ENCODE peak calls at places on chromosomes 5 and 9, in seven cellular contexts. One of them, this sample, is unnamed.

GRCh38 chr5:122909470-122910100 is 64.2 kb downstream of the SNX24 start:
- DNase-seq in HFFc6: no peak
- DNase-seq in stimulated activated CD8-positive, alpha-beta memory T cell treated with anti-CD3 and anti-CD28 coated beads, Interleukin-4, amount 100 ng/mL, for 4 hours: no peak
- DNase-seq in NCI-H1092 treated with DMSO at 0.1 percent for 48 hours: no peak
- DNase-seq in sigmoid colon: no peak
- DNase-seq in left ventricle myocardium superior: no peak
- DNase-seq in activated CD8-positive, alpha-beta memory T cell treated with anti-CD3 and anti-CD28 coated beads, Interleukin-2, amount 10 ng/mL, durations not matched to agents 7 days and 5 days: no peak
- DNase-seq in this sample: no peak

GRCh38 chr5:148864113-148864841 is 37.9 kb downstream of the ADRB2 start:
- DNase-seq in HFFc6: peak; percentile 23
- DNase-seq in stimulated activated CD8-positive, alpha-beta memory T cell treated with anti-CD3 and anti-CD28 coated beads, Interleukin-4, amount 100 ng/mL, for 4 hours: no peak
- DNase-seq in NCI-H1092 treated with DMSO at 0.1 percent for 48 hours: no peak
- DNase-seq in sigmoid colon: no peak
- DNase-seq in left ventricle myocardium superior: peak; percentile 60
- DNase-seq in activated CD8-positive, alpha-beta memory T cell treated with anti-CD3 and anti-CD28 coated beads, Interleukin-2, amount 10 ng/mL, durations not matched to agents 7 days and 5 days: no peak
- DNase-seq in this sample: no peak

GRCh38 chr9:75168270-75169185 is 80.2 kb downstream of the OSTF1 start:
- DNase-seq in HFFc6: no peak
- DNase-seq in stimulated activated CD8-positive, alpha-beta memory T cell treated with anti-CD3 and anti-CD28 coated beads, Interleukin-4, amount 100 ng/mL, for 4 hours: no peak
- DNase-seq in NCI-H1092 treated with DMSO at 0.1 percent for 48 hours: no peak
- DNase-seq in sigmoid colon: no peak
- DNase-seq in left ventricle myocardium superior: no peak
- DNase-seq in activated CD8-positive, alpha-beta memory T cell treated with anti-CD3 and anti-CD28 coated beads, Interleukin-2, amount 10 ng/mL, durations not matched to agents 7 days and 5 days: no peak
- DNase-seq in this sample: no peak

GRCh38 chr9:102049586-102050246 is 311.3 kb upstream of the GRIN3A start:
- DNase-seq in HFFc6: no peak
- DNase-seq in stimulated activated CD8-positive, alpha-beta memory T cell treated with anti-CD3 and anti-CD28 coated beads, Interleukin-4, amount 100 ng/mL, for 4 hours: no peak
- DNase-seq in NCI-H1092 treated with DMSO at 0.1 percent for 48 hours: no peak
- DNase-seq in sigmoid colon: no peak
- DNase-seq in left ventricle myocardium superior: no peak
- DNase-seq in activated CD8-positive, alpha-beta memory T cell treated with anti-CD3 and anti-CD28 coated beads, Interleukin-2, amount 10 ng/mL, durations not matched to agents 7 days and 5 days: no peak
- DNase-seq in this sample: no peak

GRCh38 chr9:84997472-84997871 is 327.9 kb downstream of the NTRK2 start:
- DNase-seq in HFFc6: no peak
- DNase-seq in stimulated activated CD8-positive, alpha-beta memory T cell treated with anti-CD3 and anti-CD28 coated beads, Interleukin-4, amount 100 ng/mL, for 4 hours: no peak
- DNase-seq in NCI-H1092 treated with DMSO at 0.1 percent for 48 hours: no peak
- DNase-seq in sigmoid colon: no peak
- DNase-seq in left ventricle myocardium superior: no peak
- DNase-seq in activated CD8-positive, alpha-beta memory T cell treated with anti-CD3 and anti-CD28 coated beads, Interleukin-2, amount 10 ng/mL, durations not matched to agents 7 days and 5 days: no peak
- DNase-seq in this sample: no peak

GRCh38 chr9:2662496-2662895 is 40.9 kb downstream of the VLDLR start:
- DNase-seq in HFFc6: peak; percentile 3
- DNase-seq in stimulated activated CD8-positive, alpha-beta memory T cell treated with anti-CD3 and anti-CD28 coated beads, Interleukin-4, amount 100 ng/mL, for 4 hours: no peak
- DNase-seq in NCI-H1092 treated with DMSO at 0.1 percent for 48 hours: no peak
- DNase-seq in sigmoid colon: no peak
- DNase-seq in left ventricle myocardium superior: no peak
- DNase-seq in activated CD8-positive, alpha-beta memory T cell treated with anti-CD3 and anti-CD28 coated beads, Interleukin-2, amount 10 ng/mL, durations not matched to agents 7 days and 5 days: no peak
- DNase-seq in this sample: no peak

GRCh38 chr9:75147638-75148037 is 59.3 kb downstream of the OSTF1 start:
- DNase-seq in HFFc6: no peak
- DNase-seq in stimulated activated CD8-positive, alpha-beta memory T cell treated with anti-CD3 and anti-CD28 coated beads, Interleukin-4, amount 100 ng/mL, for 4 hours: no peak
- DNase-seq in NCI-H1092 treated with DMSO at 0.1 percent for 48 hours: no peak
- DNase-seq in sigmoid colon: no peak
- DNase-seq in left ventricle myocardium superior: no peak
- DNase-seq in activated CD8-positive, alpha-beta memory T cell treated with anti-CD3 and anti-CD28 coated beads, Interleukin-2, amount 10 ng/mL, durations not matched to agents 7 days and 5 days: no peak
- DNase-seq in this sample: no peak

GRCh38 chr5:139402561-139403158 is 1.2 kb downstream of the SPATA24 start:
- DNase-seq in HFFc6: no peak
- DNase-seq in stimulated activated CD8-positive, alpha-beta memory T cell treated with anti-CD3 and anti-CD28 coated beads, Interleukin-4, amount 100 ng/mL, for 4 hours: no peak
- DNase-seq in NCI-H1092 treated with DMSO at 0.1 percent for 48 hours: no peak
- DNase-seq in sigmoid colon: no peak
- DNase-seq in left ventricle myocardium superior: no peak
- DNase-seq in activated CD8-positive, alpha-beta memory T cell treated with anti-CD3 and anti-CD28 coated beads, Interleukin-2, amount 10 ng/mL, durations not matched to agents 7 days and 5 days: peak; percentile 53
- DNase-seq in this sample: peak; percentile 42

GRCh38 chr5:64612349-64612961 is 77.8 kb upstream of the SHISAL2B start:
- DNase-seq in HFFc6: peak; percentile 57
- DNase-seq in stimulated activated CD8-positive, alpha-beta memory T cell treated with anti-CD3 and anti-CD28 coated beads, Interleukin-4, amount 100 ng/mL, for 4 hours: no peak
- DNase-seq in NCI-H1092 treated with DMSO at 0.1 percent for 48 hours: peak; percentile 25
- DNase-seq in sigmoid colon: no peak
- DNase-seq in left ventricle myocardium superior: no peak
- DNase-seq in activated CD8-positive, alpha-beta memory T cell treated with anti-CD3 and anti-CD28 coated beads, Interleukin-2, amount 10 ng/mL, durations not matched to agents 7 days and 5 days: no peak
- DNase-seq in this sample: no peak

GRCh38 chr5:89277791-89278190 is 394.8 kb upstream of the MEF2C start:
- DNase-seq in HFFc6: peak; percentile 35
- DNase-seq in stimulated activated CD8-positive, alpha-beta memory T cell treated with anti-CD3 and anti-CD28 coated beads, Interleukin-4, amount 100 ng/mL, for 4 hours: no peak
- DNase-seq in NCI-H1092 treated with DMSO at 0.1 percent for 48 hours: no peak
- DNase-seq in sigmoid colon: no peak
- DNase-seq in left ventricle myocardium superior: no peak
- DNase-seq in activated CD8-positive, alpha-beta memory T cell treated with anti-CD3 and anti-CD28 coated beads, Interleukin-2, amount 10 ng/mL, durations not matched to agents 7 days and 5 days: no peak
- DNase-seq in this sample: no peak

GRCh38 chr9:92786298-92786697 is 21.7 kb upstream of the BICD2 start:
- DNase-seq in HFFc6: no peak
- DNase-seq in stimulated activated CD8-positive, alpha-beta memory T cell treated with anti-CD3 and anti-CD28 coated beads, Interleukin-4, amount 100 ng/mL, for 4 hours: no peak
- DNase-seq in NCI-H1092 treated with DMSO at 0.1 percent for 48 hours: no peak
- DNase-seq in sigmoid colon: no peak
- DNase-seq in left ventricle myocardium superior: no peak
- DNase-seq in activated CD8-positive, alpha-beta memory T cell treated with anti-CD3 and anti-CD28 coated beads, Interleukin-2, amount 10 ng/mL, durations not matched to agents 7 days and 5 days: no peak
- DNase-seq in this sample: no peak

GRCh38 chr5:124902097-124902821 is 155.8 kb upstream of the ZNF608 start:
- DNase-seq in HFFc6: no peak
- DNase-seq in stimulated activated CD8-positive, alpha-beta memory T cell treated with anti-CD3 and anti-CD28 coated beads, Interleukin-4, amount 100 ng/mL, for 4 hours: no peak
- DNase-seq in NCI-H1092 treated with DMSO at 0.1 percent for 48 hours: no peak
- DNase-seq in sigmoid colon: no peak
- DNase-seq in left ventricle myocardium superior: peak; percentile 29
- DNase-seq in activated CD8-positive, alpha-beta memory T cell treated with anti-CD3 and anti-CD28 coated beads, Interleukin-2, amount 10 ng/mL, durations not matched to agents 7 days and 5 days: peak; percentile 41
- DNase-seq in this sample: no peak

GRCh38 chr5:177432143-177432904 is 5.8 kb downstream of the GRK6 start:
- DNase-seq in HFFc6: no peak
- DNase-seq in stimulated activated CD8-positive, alpha-beta memory T cell treated with anti-CD3 and anti-CD28 coated beads, Interleukin-4, amount 100 ng/mL, for 4 hours: no peak
- DNase-seq in NCI-H1092 treated with DMSO at 0.1 percent for 48 hours: no peak
- DNase-seq in sigmoid colon: peak; percentile 71
- DNase-seq in left ventricle myocardium superior: peak; percentile 82
- DNase-seq in activated CD8-positive, alpha-beta memory T cell treated with anti-CD3 and anti-CD28 coated beads, Interleukin-2, amount 10 ng/mL, durations not matched to agents 7 days and 5 days: no peak
- DNase-seq in this sample: no peak

GRCh38 chr9:83247732-83248131 is 184.8 kb upstream of the RASEF start:
- DNase-seq in HFFc6: no peak
- DNase-seq in stimulated activated CD8-positive, alpha-beta memory T cell treated with anti-CD3 and anti-CD28 coated beads, Interleukin-4, amount 100 ng/mL, for 4 hours: no peak
- DNase-seq in NCI-H1092 treated with DMSO at 0.1 percent for 48 hours: no peak
- DNase-seq in sigmoid colon: no peak
- DNase-seq in left ventricle myocardium superior: no peak
- DNase-seq in activated CD8-positive, alpha-beta memory T cell treated with anti-CD3 and anti-CD28 coated beads, Interleukin-2, amount 10 ng/mL, durations not matched to agents 7 days and 5 days: no peak
- DNase-seq in this sample: no peak

GRCh38 chr5:169404223-169404622 is 103.3 kb upstream of the SLIT3 start:
- DNase-seq in HFFc6: peak; percentile 31
- DNase-seq in stimulated activated CD8-positive, alpha-beta memory T cell treated with anti-CD3 and anti-CD28 coated beads, Interleukin-4, amount 100 ng/mL, for 4 hours: no peak
- DNase-seq in NCI-H1092 treated with DMSO at 0.1 percent for 48 hours: no peak
- DNase-seq in sigmoid colon: no peak
- DNase-seq in left ventricle myocardium superior: no peak
- DNase-seq in activated CD8-positive, alpha-beta memory T cell treated with anti-CD3 and anti-CD28 coated beads, Interleukin-2, amount 10 ng/mL, durations not matched to agents 7 days and 5 days: no peak
- DNase-seq in this sample: no peak

GRCh38 chr5:11037080-11037479 is 276.0 kb upstream of the DAP start:
- DNase-seq in HFFc6: no peak
- DNase-seq in stimulated activated CD8-positive, alpha-beta memory T cell treated with anti-CD3 and anti-CD28 coated beads, Interleukin-4, amount 100 ng/mL, for 4 hours: no peak
- DNase-seq in NCI-H1092 treated with DMSO at 0.1 percent for 48 hours: no peak
- DNase-seq in sigmoid colon: no peak
- DNase-seq in left ventricle myocardium superior: no peak
- DNase-seq in activated CD8-positive, alpha-beta memory T cell treated with anti-CD3 and anti-CD28 coated beads, Interleukin-2, amount 10 ng/mL, durations not matched to agents 7 days and 5 days: no peak
- DNase-seq in this sample: no peak

GRCh38 chr9:123556464-123557435 is 200.8 kb downstream of the CRB2 start:
- DNase-seq in HFFc6: no peak
- DNase-seq in stimulated activated CD8-positive, alpha-beta memory T cell treated with anti-CD3 and anti-CD28 coated beads, Interleukin-4, amount 100 ng/mL, for 4 hours: no peak
- DNase-seq in NCI-H1092 treated with DMSO at 0.1 percent for 48 hours: no peak
- DNase-seq in sigmoid colon: no peak
- DNase-seq in left ventricle myocardium superior: no peak
- DNase-seq in activated CD8-positive, alpha-beta memory T cell treated with anti-CD3 and anti-CD28 coated beads, Interleukin-2, amount 10 ng/mL, durations not matched to agents 7 days and 5 days: no peak
- DNase-seq in this sample: no peak

GRCh38 chr9:84151236-84151635 is 170.6 kb downstream of the RMI1 start:
- DNase-seq in HFFc6: no peak
- DNase-seq in stimulated activated CD8-positive, alpha-beta memory T cell treated with anti-CD3 and anti-CD28 coated beads, Interleukin-4, amount 100 ng/mL, for 4 hours: no peak
- DNase-seq in NCI-H1092 treated with DMSO at 0.1 percent for 48 hours: no peak
- DNase-seq in sigmoid colon: no peak
- DNase-seq in left ventricle myocardium superior: no peak
- DNase-seq in activated CD8-positive, alpha-beta memory T cell treated with anti-CD3 and anti-CD28 coated beads, Interleukin-2, amount 10 ng/mL, durations not matched to agents 7 days and 5 days: no peak
- DNase-seq in this sample: no peak

GRCh38 chr9:108113579-108113978 is 624.0 kb upstream of the KLF4 start:
- DNase-seq in HFFc6: no peak
- DNase-seq in stimulated activated CD8-positive, alpha-beta memory T cell treated with anti-CD3 and anti-CD28 coated beads, Interleukin-4, amount 100 ng/mL, for 4 hours: no peak
- DNase-seq in NCI-H1092 treated with DMSO at 0.1 percent for 48 hours: no peak
- DNase-seq in sigmoid colon: no peak
- DNase-seq in left ventricle myocardium superior: no peak
- DNase-seq in activated CD8-positive, alpha-beta memory T cell treated with anti-CD3 and anti-CD28 coated beads, Interleukin-2, amount 10 ng/mL, durations not matched to agents 7 days and 5 days: no peak
- DNase-seq in this sample: no peak

GRCh38 chr5:178271231-178271630 is 38.6 kb upstream of the PHYKPL start:
- DNase-seq in HFFc6: no peak
- DNase-seq in stimulated activated CD8-positive, alpha-beta memory T cell treated with anti-CD3 and anti-CD28 coated beads, Interleukin-4, amount 100 ng/mL, for 4 hours: no peak
- DNase-seq in NCI-H1092 treated with DMSO at 0.1 percent for 48 hours: no peak
- DNase-seq in sigmoid colon: no peak
- DNase-seq in left ventricle myocardium superior: no peak
- DNase-seq in activated CD8-positive, alpha-beta memory T cell treated with anti-CD3 and anti-CD28 coated beads, Interleukin-2, amount 10 ng/mL, durations not matched to agents 7 days and 5 days: no peak
- DNase-seq in this sample: no peak

GRCh38 chr9:3578786-3579185 is 53.0 kb upstream of the RFX3 start:
- DNase-seq in HFFc6: peak; percentile 33
- DNase-seq in stimulated activated CD8-positive, alpha-beta memory T cell treated with anti-CD3 and anti-CD28 coated beads, Interleukin-4, amount 100 ng/mL, for 4 hours: no peak
- DNase-seq in NCI-H1092 treated with DMSO at 0.1 percent for 48 hours: no peak
- DNase-seq in sigmoid colon: no peak
- DNase-seq in left ventricle myocardium superior: no peak
- DNase-seq in activated CD8-positive, alpha-beta memory T cell treated with anti-CD3 and anti-CD28 coated beads, Interleukin-2, amount 10 ng/mL, durations not matched to agents 7 days and 5 days: no peak
- DNase-seq in this sample: no peak